ENCODE peak calls at places on chromosome 3, in six cellular contexts. One of them, this sample, is unnamed.

GRCh38 chr3:56772926-56773587 is 28.7 kb downstream of the ARHGEF3 start:
- DNase-seq in breast epithelium: no peak
- DNase-seq in activated gamma-delta T cell treated with Interleukin-2 at 50 U/mL for 16 hours: no peak
- DNase-seq in choroid plexus epithelial cell: no peak
- DNase-seq in D341Med: no peak
- DNase-seq in HTR-8/SVneo: no peak
- DNase-seq in this sample: no peak

GRCh38 chr3:16040991-16041390 is 133.5 kb upstream of the GALNT15 start:
- DNase-seq in choroid plexus epithelial cell: no peak
- DNase-seq in activated gamma-delta T cell treated with Interleukin-2 at 50 U/mL for 16 hours: no peak
- DNase-seq in D341Med: no peak
- DNase-seq in HTR-8/SVneo: no peak
- DNase-seq in breast epithelium: no peak
- DNase-seq in this sample: no peak

GRCh38 chr3:16723994-16724393 is 118.8 kb upstream of the DAZL start:
- DNase-seq in breast epithelium: no peak
- DNase-seq in choroid plexus epithelial cell: peak
- DNase-seq in HTR-8/SVneo: no peak
- DNase-seq in D341Med: peak
- DNase-seq in activated gamma-delta T cell treated with Interleukin-2 at 50 U/mL for 16 hours: no peak
- DNase-seq in this sample: no peak

GRCh38 chr3:122484985-122485384 is 29.8 kb downstream of the KPNA1 start:
- DNase-seq in activated gamma-delta T cell treated with Interleukin-2 at 50 U/mL for 16 hours: no peak
- DNase-seq in choroid plexus epithelial cell: peak
- DNase-seq in D341Med: no peak
- DNase-seq in breast epithelium: no peak
- DNase-seq in HTR-8/SVneo: no peak
- DNase-seq in this sample: peak

GRCh38 chr3:155243512-155243921 is 50.0 kb downstream of the STRIT1 start:
- DNase-seq in HTR-8/SVneo: no peak
- DNase-seq in D341Med: no peak
- DNase-seq in choroid plexus epithelial cell: peak
- DNase-seq in breast epithelium: no peak
- DNase-seq in activated gamma-delta T cell treated with Interleukin-2 at 50 U/mL for 16 hours: no peak
- DNase-seq in this sample: peak

GRCh38 chr3:49805367-49805782 is 2.3 kb downstream of the INKA1 start:
- DNase-seq in HTR-8/SVneo: no peak
- DNase-seq in breast epithelium: peak
- DNase-seq in activated gamma-delta T cell treated with Interleukin-2 at 50 U/mL for 16 hours: no peak
- DNase-seq in D341Med: no peak
- DNase-seq in choroid plexus epithelial cell: peak
- DNase-seq in this sample: peak

GRCh38 chr3:111541911-111542483 is at the start of gene CD96:
- DNase-seq in activated gamma-delta T cell treated with Interleukin-2 at 50 U/mL for 16 hours: peak
- DNase-seq in choroid plexus epithelial cell: peak
- DNase-seq in breast epithelium: no peak
- DNase-seq in D341Med: no peak
- DNase-seq in HTR-8/SVneo: no peak
- DNase-seq in this sample: no peak

GRCh38 chr3:194617827-194618226 is 15.4 kb downstream of the TMEM44 start:
- DNase-seq in HTR-8/SVneo: no peak
- DNase-seq in D341Med: no peak
- DNase-seq in activated gamma-delta T cell treated with Interleukin-2 at 50 U/mL for 16 hours: no peak
- DNase-seq in breast epithelium: no peak
- DNase-seq in choroid plexus epithelial cell: peak
- DNase-seq in this sample: peak

GRCh38 chr3:118101891-118102290 is 932.8 kb downstream of the IGSF11 start:
- DNase-seq in HTR-8/SVneo: no peak
- DNase-seq in choroid plexus epithelial cell: no peak
- DNase-seq in breast epithelium: no peak
- DNase-seq in activated gamma-delta T cell treated with Interleukin-2 at 50 U/mL for 16 hours: no peak
- DNase-seq in D341Med: no peak
- DNase-seq in this sample: no peak

GRCh38 chr3:142962520-142963265 is 781 bp downstream of the PAQR9 start:
- DNase-seq in breast epithelium: no peak
- DNase-seq in activated gamma-delta T cell treated with Interleukin-2 at 50 U/mL for 16 hours: no peak
- DNase-seq in HTR-8/SVneo: no peak
- DNase-seq in choroid plexus epithelial cell: no peak
- DNase-seq in D341Med: no peak
- DNase-seq in this sample: no peak

GRCh38 chr3:187713504-187713903 is 11.1 kb upstream of the RTP2 start:
- DNase-seq in choroid plexus epithelial cell: peak
- DNase-seq in activated gamma-delta T cell treated with Interleukin-2 at 50 U/mL for 16 hours: no peak
- DNase-seq in D341Med: no peak
- DNase-seq in HTR-8/SVneo: no peak
- DNase-seq in breast epithelium: no peak
- DNase-seq in this sample: no peak